ENCODE peak calls at places on chromosome 18, in ten cellular contexts. One of them, this sample, is unnamed.

GRCh38 chr18:59665057-59666007 is 31.9 kb downstream of the CCBE1 start:
- DNase-seq in mammary epithelial cell: no peak
- DNase-seq in bronchial epithelial cell: no peak
- DNase-seq in PC-3: no peak
- DNase-seq in hepatocyte: no peak
- DNase-seq in adrenal gland: no peak
- DNase-seq in A673: no peak
- DNase-seq in cardiac muscle cell: peak; percentile 67
- DNase-seq in heart right ventricle: no peak
- DNase-seq in body of pancreas: no peak
- DNase-seq in this sample: no peak

GRCh38 chr18:46601338-46601908 is 55.6 kb downstream of the LOXHD1 start:
- DNase-seq in mammary epithelial cell: no peak
- DNase-seq in bronchial epithelial cell: no peak
- DNase-seq in PC-3: no peak
- DNase-seq in hepatocyte: no peak
- DNase-seq in adrenal gland: no peak
- DNase-seq in A673: peak; percentile 68
- DNase-seq in cardiac muscle cell: no peak
- DNase-seq in heart right ventricle: no peak
- DNase-seq in body of pancreas: no peak
- DNase-seq in this sample: no peak

GRCh38 chr18:54090856-54091255 is 133.6 kb downstream of the MBD2 start:
- DNase-seq in mammary epithelial cell: peak; percentile 41
- DNase-seq in bronchial epithelial cell: peak; percentile 83
- DNase-seq in PC-3: no peak
- DNase-seq in hepatocyte: no peak
- DNase-seq in adrenal gland: no peak
- DNase-seq in A673: no peak
- DNase-seq in cardiac muscle cell: no peak
- DNase-seq in heart right ventricle: no peak
- DNase-seq in body of pancreas: no peak
- DNase-seq in this sample: no peak

GRCh38 chr18:32582455-32582854 is 111.8 kb upstream of the GAREM1 start:
- DNase-seq in mammary epithelial cell: no peak
- DNase-seq in bronchial epithelial cell: no peak
- DNase-seq in PC-3: no peak
- DNase-seq in hepatocyte: no peak
- DNase-seq in adrenal gland: no peak
- DNase-seq in A673: no peak
- DNase-seq in cardiac muscle cell: peak; percentile 4
- DNase-seq in heart right ventricle: no peak
- DNase-seq in body of pancreas: no peak
- DNase-seq in this sample: no peak

GRCh38 chr18:26652501-26652900 is 104.1 kb upstream of the KCTD1 start:
- DNase-seq in mammary epithelial cell: no peak
- DNase-seq in bronchial epithelial cell: no peak
- DNase-seq in PC-3: no peak
- DNase-seq in hepatocyte: no peak
- DNase-seq in adrenal gland: no peak
- DNase-seq in A673: no peak
- DNase-seq in cardiac muscle cell: no peak
- DNase-seq in heart right ventricle: no peak
- DNase-seq in body of pancreas: no peak
- DNase-seq in this sample: no peak

GRCh38 chr18:39701839-39702238 is 2136.2 kb upstream of the CELF4 start:
- DNase-seq in mammary epithelial cell: peak; percentile 56
- DNase-seq in bronchial epithelial cell: peak; percentile 90
- DNase-seq in PC-3: peak; percentile 36
- DNase-seq in hepatocyte: peak; percentile 32
- DNase-seq in adrenal gland: no peak
- DNase-seq in A673: no peak
- DNase-seq in cardiac muscle cell: peak; percentile 18
- DNase-seq in heart right ventricle: no peak
- DNase-seq in body of pancreas: no peak
- DNase-seq in this sample: no peak

GRCh38 chr18:22470141-22470510 is 52.4 kb upstream of the CTAGE1 start:
- DNase-seq in mammary epithelial cell: no peak
- DNase-seq in bronchial epithelial cell: no peak
- DNase-seq in PC-3: no peak
- DNase-seq in hepatocyte: no peak
- DNase-seq in adrenal gland: no peak
- DNase-seq in A673: no peak
- DNase-seq in cardiac muscle cell: no peak
- DNase-seq in heart right ventricle: no peak
- DNase-seq in body of pancreas: no peak
- DNase-seq in this sample: no peak

GRCh38 chr18:33201509-33201926 is 239.0 kb downstream of the CCDC178 start:
- DNase-seq in mammary epithelial cell: peak; percentile 11
- DNase-seq in bronchial epithelial cell: peak; percentile 43
- DNase-seq in PC-3: peak; percentile 10
- DNase-seq in hepatocyte: peak; percentile 69
- DNase-seq in adrenal gland: no peak
- DNase-seq in A673: peak; percentile 70
- DNase-seq in cardiac muscle cell: peak; percentile 30
- DNase-seq in heart right ventricle: no peak
- DNase-seq in body of pancreas: peak; percentile 20
- DNase-seq in this sample: no peak

GRCh38 chr18:14919666-14920065 is 171.7 kb downstream of the ANKRD30B start:
- DNase-seq in mammary epithelial cell: no peak
- DNase-seq in bronchial epithelial cell: no peak
- DNase-seq in PC-3: no peak
- DNase-seq in hepatocyte: no peak
- DNase-seq in adrenal gland: no peak
- DNase-seq in A673: no peak
- DNase-seq in cardiac muscle cell: no peak
- DNase-seq in heart right ventricle: no peak
- DNase-seq in body of pancreas: no peak
- DNase-seq in this sample: no peak

GRCh38 chr18:9916067-9916684 is 2.4 kb downstream of the VAPA start:
- DNase-seq in mammary epithelial cell: no peak
- DNase-seq in bronchial epithelial cell: peak; percentile 39
- DNase-seq in PC-3: peak; percentile 30
- DNase-seq in hepatocyte: no peak
- DNase-seq in adrenal gland: no peak
- DNase-seq in A673: no peak
- DNase-seq in cardiac muscle cell: peak; percentile 33
- DNase-seq in heart right ventricle: no peak
- DNase-seq in body of pancreas: no peak
- DNase-seq in this sample: no peak

GRCh38 chr18:78982186-78982585 is 2.6 kb downstream of the SALL3 start:
- DNase-seq in mammary epithelial cell: no peak
- DNase-seq in bronchial epithelial cell: no peak
- DNase-seq in PC-3: no peak
- DNase-seq in hepatocyte: no peak
- DNase-seq in adrenal gland: no peak
- DNase-seq in A673: no peak
- DNase-seq in cardiac muscle cell: peak; percentile 39
- DNase-seq in heart right ventricle: no peak
- DNase-seq in body of pancreas: no peak
- DNase-seq in this sample: no peak
- H3K27me3 ChIP-seq in mammary epithelial cell: peaks cover 44% of the 10 kb centered on the region
- H3K27me3 ChIP-seq in bronchial epithelial cell: peaks cover 45% of the 10 kb centered on the region
- H3K27me3 ChIP-seq in PC-3: peaks cover 62% of the 10 kb centered on the region
- H3K27me3 ChIP-seq in hepatocyte: peaks cover 84% of the 10 kb centered on the region
- H3K27me3 ChIP-seq in adrenal gland: peaks cover 89% of the 10 kb centered on the region
- H3K27me3 ChIP-seq in A673: peaks cover 92% of the 10 kb centered on the region
- H3K27me3 ChIP-seq in cardiac muscle cell: peaks cover 88% of the 10 kb centered on the region
- H3K27me3 ChIP-seq in heart right ventricle: peaks cover 92% of the 10 kb centered on the region
- H3K27me3 ChIP-seq in body of pancreas: no peaks in the 10 kb centered on the region
- H3K27me3 ChIP-seq in this sample: peaks cover 20% of the 10 kb centered on the region

GRCh38 chr18:5892772-5893431 is 2.4 kb downstream of the TMEM200C start:
- DNase-seq in mammary epithelial cell: no peak
- DNase-seq in bronchial epithelial cell: no peak
- DNase-seq in PC-3: no peak
- DNase-seq in hepatocyte: no peak
- DNase-seq in adrenal gland: no peak
- DNase-seq in A673: no peak
- DNase-seq in cardiac muscle cell: no peak
- DNase-seq in heart right ventricle: no peak
- DNase-seq in body of pancreas: no peak
- DNase-seq in this sample: no peak

GRCh38 chr18:5895300-5895885 is at the start of gene TMEM200C:
- DNase-seq in mammary epithelial cell: no peak
- DNase-seq in bronchial epithelial cell: no peak
- DNase-seq in PC-3: peak; percentile 37
- DNase-seq in hepatocyte: peak; percentile 75
- DNase-seq in adrenal gland: peak; percentile 51
- DNase-seq in A673: no peak
- DNase-seq in cardiac muscle cell: peak; percentile 8
- DNase-seq in heart right ventricle: peak; percentile 7
- DNase-seq in body of pancreas: peak; percentile 28
- DNase-seq in this sample: no peak

GRCh38 chr18:5895886-5896740 is 791 bp upstream of the TMEM200C start:
- DNase-seq in mammary epithelial cell: no peak
- DNase-seq in bronchial epithelial cell: no peak
- DNase-seq in PC-3: peak; percentile 55
- DNase-seq in hepatocyte: peak; percentile 69
- DNase-seq in adrenal gland: peak; percentile 80
- DNase-seq in A673: no peak
- DNase-seq in cardiac muscle cell: no peak
- DNase-seq in heart right ventricle: peak; percentile 16
- DNase-seq in body of pancreas: peak; percentile 13
- DNase-seq in this sample: no peak

GRCh38 chr18:5894613-5895299 is 566 bp downstream of the TMEM200C start:
- DNase-seq in mammary epithelial cell: no peak
- DNase-seq in bronchial epithelial cell: no peak
- DNase-seq in PC-3: no peak
- DNase-seq in hepatocyte: no peak
- DNase-seq in adrenal gland: peak; percentile 30
- DNase-seq in A673: no peak
- DNase-seq in cardiac muscle cell: no peak
- DNase-seq in heart right ventricle: peak; percentile 11
- DNase-seq in body of pancreas: peak; percentile 11
- DNase-seq in this sample: no peak

GRCh38 chr18:5894215-5894612 is 1.1 kb downstream of the TMEM200C start:
- DNase-seq in mammary epithelial cell: no peak
- DNase-seq in bronchial epithelial cell: no peak
- DNase-seq in PC-3: no peak
- DNase-seq in hepatocyte: no peak
- DNase-seq in adrenal gland: no peak
- DNase-seq in A673: no peak
- DNase-seq in cardiac muscle cell: no peak
- DNase-seq in heart right ventricle: no peak
- DNase-seq in body of pancreas: no peak
- DNase-seq in this sample: no peak
- H3K27me3 ChIP-seq in mammary epithelial cell: peaks cover 26% of the 10 kb centered on the region
- H3K27me3 ChIP-seq in bronchial epithelial cell: peaks cover 26% of the 10 kb centered on the region
- H3K27me3 ChIP-seq in PC-3: peaks cover 33% of the 10 kb centered on the region
- H3K27me3 ChIP-seq in hepatocyte: peaks cover 66% of the 10 kb centered on the region
- H3K27me3 ChIP-seq in adrenal gland: no peaks in the 10 kb centered on the region
- H3K27me3 ChIP-seq in A673: peaks cover 61% of the 10 kb centered on the region
- H3K27me3 ChIP-seq in cardiac muscle cell: no peaks in the 10 kb centered on the region
- H3K27me3 ChIP-seq in heart right ventricle: peaks cover 92% of the 10 kb centered on the region
- H3K27me3 ChIP-seq in body of pancreas: no peaks in the 10 kb centered on the region
- H3K27me3 ChIP-seq in this sample: peaks cover 12% of the 10 kb centered on the region

GRCh38 chr18:57423821-57424220 is 11.4 kb upstream of the ONECUT2 start:
- DNase-seq in mammary epithelial cell: no peak
- DNase-seq in bronchial epithelial cell: no peak
- DNase-seq in PC-3: no peak
- DNase-seq in hepatocyte: no peak
- DNase-seq in adrenal gland: no peak
- DNase-seq in A673: no peak
- DNase-seq in cardiac muscle cell: no peak
- DNase-seq in heart right ventricle: no peak
- DNase-seq in body of pancreas: no peak
- DNase-seq in this sample: no peak

GRCh38 chr18:57425096-57425495 is 10.1 kb upstream of the ONECUT2 start:
- DNase-seq in mammary epithelial cell: no peak
- DNase-seq in bronchial epithelial cell: no peak
- DNase-seq in PC-3: no peak
- DNase-seq in hepatocyte: no peak
- DNase-seq in adrenal gland: no peak
- DNase-seq in A673: no peak
- DNase-seq in cardiac muscle cell: no peak
- DNase-seq in heart right ventricle: no peak
- DNase-seq in body of pancreas: no peak
- DNase-seq in this sample: no peak

GRCh38 chr18:57426187-57426586 is 9.0 kb upstream of the ONECUT2 start:
- DNase-seq in mammary epithelial cell: no peak
- DNase-seq in bronchial epithelial cell: no peak
- DNase-seq in PC-3: no peak
- DNase-seq in hepatocyte: no peak
- DNase-seq in adrenal gland: no peak
- DNase-seq in A673: no peak
- DNase-seq in cardiac muscle cell: no peak
- DNase-seq in heart right ventricle: no peak
- DNase-seq in body of pancreas: no peak
- DNase-seq in this sample: no peak

GRCh38 chr18:57427429-57428181 is 7.6 kb upstream of the ONECUT2 start:
- DNase-seq in mammary epithelial cell: no peak
- DNase-seq in bronchial epithelial cell: no peak
- DNase-seq in PC-3: no peak
- DNase-seq in hepatocyte: peak; percentile 46
- DNase-seq in adrenal gland: no peak
- DNase-seq in A673: no peak
- DNase-seq in cardiac muscle cell: no peak
- DNase-seq in heart right ventricle: no peak
- DNase-seq in body of pancreas: no peak
- DNase-seq in this sample: no peak

GRCh38 chr18:57422313-57422872 is 12.8 kb upstream of the ONECUT2 start:
- DNase-seq in mammary epithelial cell: no peak
- DNase-seq in bronchial epithelial cell: no peak
- DNase-seq in PC-3: no peak
- DNase-seq in hepatocyte: no peak
- DNase-seq in adrenal gland: no peak
- DNase-seq in A673: no peak
- DNase-seq in cardiac muscle cell: no peak
- DNase-seq in heart right ventricle: no peak
- DNase-seq in body of pancreas: no peak
- DNase-seq in this sample: no peak
- H3K27me3 ChIP-seq in mammary epithelial cell: peaks cover 12% of the 10 kb centered on the region
- H3K27me3 ChIP-seq in bronchial epithelial cell: peaks cover 8% of the 10 kb centered on the region
- H3K27me3 ChIP-seq in PC-3: peaks cover 61% of the 10 kb centered on the region
- H3K27me3 ChIP-seq in hepatocyte: peaks cover 25% of the 10 kb centered on the region
- H3K27me3 ChIP-seq in adrenal gland: peaks cover 34% of the 10 kb centered on the region
- H3K27me3 ChIP-seq in A673: peaks cover 82% of the 10 kb centered on the region
- H3K27me3 ChIP-seq in cardiac muscle cell: peaks cover 66% of the 10 kb centered on the region
- H3K27me3 ChIP-seq in heart right ventricle: peaks cover 71% of the 10 kb centered on the region
- H3K27me3 ChIP-seq in body of pancreas: no peaks in the 10 kb centered on the region
- H3K27me3 ChIP-seq in this sample: peaks cover 4% of the 10 kb centered on the region

DNA sequence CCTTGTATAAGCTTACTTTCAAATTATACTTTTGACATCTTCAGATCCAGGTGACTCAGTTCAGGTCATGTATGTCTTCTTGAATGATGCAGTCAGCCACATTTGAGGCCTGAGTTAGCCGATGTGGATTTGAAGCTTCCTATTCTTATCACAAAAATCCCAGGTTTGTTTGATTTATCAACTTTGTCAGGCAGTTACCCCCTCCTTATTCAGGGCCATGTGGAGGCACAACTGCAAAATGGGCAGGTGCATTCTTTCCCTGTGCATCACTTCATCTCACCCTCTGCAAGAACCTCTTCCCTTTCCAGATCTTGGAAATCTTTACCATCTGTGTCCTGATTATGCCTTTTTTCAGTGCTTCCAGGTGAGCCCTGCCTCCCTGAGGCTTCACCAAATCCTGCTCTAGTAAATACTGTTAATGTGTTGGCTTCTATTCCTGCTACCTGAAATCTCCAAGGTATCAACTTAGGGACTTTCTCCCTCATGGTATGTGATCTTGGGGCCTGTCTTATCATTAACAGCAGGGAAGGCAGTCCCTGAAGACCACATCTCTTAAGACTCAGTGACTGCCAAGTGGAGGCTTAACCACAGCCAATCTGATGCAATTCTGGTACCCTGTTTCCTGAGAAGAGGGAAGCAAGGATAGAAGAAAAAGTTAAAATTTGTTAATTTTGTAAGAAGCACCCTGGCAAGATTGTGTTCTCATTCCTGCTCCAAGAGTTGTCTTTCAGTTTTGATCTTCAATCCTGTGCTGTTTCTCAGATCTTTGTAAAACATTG is 9.4 kb upstream of the ARHGAP28 start:
- DNase-seq in mammary epithelial cell: no peak
- DNase-seq in bronchial epithelial cell: no peak
- DNase-seq in PC-3: peak; percentile 74
- DNase-seq in hepatocyte: no peak
- DNase-seq in adrenal gland: no peak
- DNase-seq in A673: no peak
- DNase-seq in cardiac muscle cell: peak; percentile 44
- DNase-seq in heart right ventricle: no peak
- DNase-seq in body of pancreas: no peak
- DNase-seq in this sample: no peak
- H3K27me3 ChIP-seq in mammary epithelial cell: no peaks in the 10 kb centered on the region
- H3K27me3 ChIP-seq in bronchial epithelial cell: no peaks in the 10 kb centered on the region
- H3K27me3 ChIP-seq in PC-3: no peaks in the 10 kb centered on the region
- H3K27me3 ChIP-seq in hepatocyte: no peaks in the 10 kb centered on the region
- H3K27me3 ChIP-seq in adrenal gland: no peaks in the 10 kb centered on the region
- H3K27me3 ChIP-seq in A673: no peaks in the 10 kb centered on the region
- H3K27me3 ChIP-seq in cardiac muscle cell: no peaks in the 10 kb centered on the region
- H3K27me3 ChIP-seq in heart right ventricle: no peaks in the 10 kb centered on the region
- H3K27me3 ChIP-seq in body of pancreas: no peaks in the 10 kb centered on the region
- H3K27me3 ChIP-seq in this sample: no peaks in the 10 kb centered on the region